ENCODE peak calls at places on chromosomes 7 and 10, in five cellular contexts. Q is lower lobe of right lung, L is lung, A is gastrocnemius medialis, M is psoas muscle. W is an unnamed sample.

GRCh38 chr7:131122394-131122793 is 205.3 kb upstream of the MKLN1 start:
- ATAC-seq in Q (no peak), L (no peak), A (no peak), M (no peak), W (no peak)

GRCh38 chr7:41693150-41693997 is 9.5 kb downstream of the INHBA start:
- ATAC-seq in Q (peak; percentile 33), L (no peak), A (no peak), M (peak; percentile 72), W (peak; percentile 69)

GRCh38 chr10:30553625-30554442 is 75.7 kb downstream of the LYZL2 start:
- ATAC-seq in Q (peak; percentile 86), L (peak; percentile 73), A (peak; percentile 97), M (peak; percentile 84), W (peak; percentile 93)

GRCh38 chr10:76245951-76246495 is 814.6 kb downstream of the LRMDA start:
- ATAC-seq in Q (no peak), L (no peak), A (no peak), M (no peak), W (no peak)

GRCh38 chr10:107450056-107450455 is 285.6 kb upstream of the SORCS1 start:
- ATAC-seq in Q (no peak), L (no peak), A (no peak), M (no peak), W (no peak)

GRCh38 chr7:14690486-14690885 is 212.1 kb downstream of the DGKB start:
- ATAC-seq in Q (no peak), L (no peak), A (no peak), M (no peak), W (no peak)

GRCh38 chr7:158077441-158077840 is 510.2 kb downstream of the PTPRN2 start:
- ATAC-seq in Q (no peak), L (no peak), A (no peak), M (no peak), W (no peak)

GRCh38 chr10:58586282-58586681 is 73.6 kb downstream of the BICC1 start:
- ATAC-seq in Q (peak; percentile 42), L (no peak), A (no peak), M (no peak), W (no peak)

GRCh38 chr10:30017576-30017975 is 41.8 kb downstream of the JCAD start:
- ATAC-seq in Q (no peak), L (no peak), A (no peak), M (no peak), W (no peak)

GRCh38 chr10:110789604-110790428 is 81.9 kb upstream of the PDCD4 start:
- ATAC-seq in Q (no peak), L (no peak), A (no peak), M (peak; percentile 23), W (no peak)

GRCh38 chr7:24728503-24729364 is 28.5 kb downstream of the GSDME start:
- ATAC-seq in Q (no peak), L (no peak), A (peak; percentile 17), M (peak; percentile 68), W (no peak)

GRCh38 chr10:63515002-63515763 is 6.0 kb upstream of the REEP3 start:
- ATAC-seq in Q (peak; percentile 24), L (no peak), A (no peak), M (no peak), W (no peak)

GRCh38 chr10:125158528-125159485 is 1.6 kb downstream of the CTBP2 start:
- ATAC-seq in Q (peak; percentile 53), L (peak; percentile 10), A (peak; percentile 33), M (peak; percentile 41), W (peak; percentile 28)

GRCh38 chr7:151209588-151209987 is 700 bp downstream of the H2BK1 start:
- ATAC-seq in Q (no peak), L (no peak), A (no peak), M (no peak), W (no peak)

GRCh38 chr7:147436718-147437117 is 1153.8 kb upstream of the C7orf33 start:
- ATAC-seq in Q (no peak), L (no peak), A (no peak), M (no peak), W (no peak)

GRCh38 chr10:125629758-125630376 is 53.1 kb downstream of the TEX36 start:
- ATAC-seq in Q (no peak), L (no peak), A (no peak), M (no peak), W (no peak)

GRCh38 chr7:127858091-127858914 is 172.9 kb downstream of the LRRC4 start:
- ATAC-seq in Q (no peak), L (no peak), A (no peak), M (peak; percentile 35), W (no peak)

GRCh38 chr10:65265451-65265954 is 1660.3 kb upstream of the LRRTM3 start:
- ATAC-seq in Q (no peak), L (no peak), A (no peak), M (no peak), W (no peak)

GRCh38 chr7:37419496-37419895 is 29.2 kb downstream of the ELMO1 start:
- ATAC-seq in Q (no peak), L (no peak), A (no peak), M (no peak), W (no peak)

GRCh38 chr10:24299587-24300258 is 90.8 kb downstream of the KIAA1217 start:
- ATAC-seq in Q (no peak), L (no peak), A (no peak), M (peak; percentile 44), W (no peak)

GRCh38 chr10:126110434-126110833 is 214.1 kb downstream of the FANK1 start:
- ATAC-seq in Q (no peak), L (no peak), A (no peak), M (peak; percentile 45), W (no peak)

GRCh38 chr10:34716234-34716633 is 98.9 kb downstream of the PARD3 start:
- ATAC-seq in Q (no peak), L (no peak), A (no peak), M (no peak), W (no peak)

GRCh38 chr10:75508239-75508813 is 76.9 kb downstream of the LRMDA start:
- ATAC-seq in Q (no peak), L (no peak), A (no peak), M (no peak), W (peak; percentile 88)

GRCh38 chr7:123621707-123622106 is 20.1 kb downstream of the ASB15 start:
- ATAC-seq in Q (no peak), L (no peak), A (peak; percentile 19), M (peak; percentile 57), W (no peak)

GRCh38 chr7:16918288-16918895 is 36.6 kb upstream of the AGR3 start:
- ATAC-seq in Q (no peak), L (no peak), A (no peak), M (no peak), W (no peak)

GRCh38 chr7:17661982-17662585 is 278.2 kb downstream of the SNX13 start:
- ATAC-seq in Q (no peak), L (no peak), A (no peak), M (no peak), W (peak; percentile 26)

GRCh38 chr7:69827140-69827919 is 229.1 kb downstream of the AUTS2 start:
- ATAC-seq in Q (peak; percentile 91), L (peak; percentile 60), A (no peak), M (no peak), W (no peak)

GRCh38 chr10:373516-374309 is 238.5 kb downstream of the ZMYND11 start:
- ATAC-seq in Q (no peak), L (no peak), A (no peak), M (no peak), W (no peak)

GRCh38 chr10:89032141-89032814 is 41.7 kb downstream of the FAS start:
- ATAC-seq in Q (peak; percentile 82), L (peak; percentile 75), A (peak; percentile 25), M (no peak), W (no peak)

GRCh38 chr7:88307412-88307811 is 718 bp upstream of the STEAP4 start:
- ATAC-seq in Q (no peak), L (no peak), A (no peak), M (no peak), W (no peak)

GRCh38 chr7:88305044-88305443 is 1.6 kb downstream of the STEAP4 start:
- ATAC-seq in Q (peak; percentile 7), L (no peak), A (no peak), M (no peak), W (no peak)

GRCh38 chr7:88307841-88308240 is 1.1 kb upstream of the STEAP4 start:
- ATAC-seq in Q (no peak), L (no peak), A (no peak), M (no peak), W (no peak)

GRCh38 chr7:88309845-88310244 is 3.2 kb upstream of the STEAP4 start:
- ATAC-seq in Q (no peak), L (no peak), A (peak; percentile 51), M (peak; percentile 29), W (peak; percentile 23)

GRCh38 chr7:88306590-88307048 is at the start of gene STEAP4:
- ATAC-seq in Q (peak; percentile 88), L (peak; percentile 84), A (peak; percentile 61), M (peak; percentile 83), W (peak; percentile 81)
- H3K4me3 ChIP-seq in Q (peak within 1 kb of the TSS; percentile 52), L (peak within 1 kb of the TSS; percentile 30), A (peak within 1 kb of the TSS; percentile 51), M (peak within 1 kb of the TSS; percentile 57), W (no peak within 1 kb of the TSS)

GRCh38 chr7:47787249-47788069 is 160.8 kb downstream of the PKD1L1 start:
- ATAC-seq in Q (no peak), L (no peak), A (no peak), M (no peak), W (no peak)
- H3K4me3 ChIP-seq in Q (no peak overlapping the region), L (no peak overlapping the region), A (no peak overlapping the region), M (no peak overlapping the region), W (no peak overlapping the region)

DNA sequence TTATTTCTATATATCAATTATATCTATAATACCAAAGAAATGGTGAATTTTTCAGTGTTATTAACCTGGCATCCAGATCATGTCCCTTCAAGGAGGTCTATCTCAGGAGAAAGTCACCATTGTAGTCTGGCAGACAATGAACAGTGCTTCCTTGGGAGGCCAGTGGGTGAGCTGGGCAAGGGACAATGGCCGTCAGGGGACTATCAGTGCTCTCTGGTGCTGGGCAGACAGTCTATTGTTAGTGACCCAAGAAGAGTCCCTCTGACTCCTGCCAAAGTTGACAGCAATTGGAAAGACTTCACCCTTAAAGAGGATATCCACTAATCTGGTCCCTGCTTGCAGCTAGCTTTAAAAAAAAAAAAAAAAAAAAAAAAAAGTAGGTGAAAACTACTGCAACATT is 7.1 kb downstream of the JAZF1 start:
- ATAC-seq in Q (no peak), L (no peak), A (no peak), M (peak; percentile 71), W (no peak)
- H3K4me3 ChIP-seq in Q (no peak overlapping the region), L (no peak overlapping the region), A (no peak overlapping the region), M (no peak overlapping the region), W (no peak overlapping the region)

DNA sequence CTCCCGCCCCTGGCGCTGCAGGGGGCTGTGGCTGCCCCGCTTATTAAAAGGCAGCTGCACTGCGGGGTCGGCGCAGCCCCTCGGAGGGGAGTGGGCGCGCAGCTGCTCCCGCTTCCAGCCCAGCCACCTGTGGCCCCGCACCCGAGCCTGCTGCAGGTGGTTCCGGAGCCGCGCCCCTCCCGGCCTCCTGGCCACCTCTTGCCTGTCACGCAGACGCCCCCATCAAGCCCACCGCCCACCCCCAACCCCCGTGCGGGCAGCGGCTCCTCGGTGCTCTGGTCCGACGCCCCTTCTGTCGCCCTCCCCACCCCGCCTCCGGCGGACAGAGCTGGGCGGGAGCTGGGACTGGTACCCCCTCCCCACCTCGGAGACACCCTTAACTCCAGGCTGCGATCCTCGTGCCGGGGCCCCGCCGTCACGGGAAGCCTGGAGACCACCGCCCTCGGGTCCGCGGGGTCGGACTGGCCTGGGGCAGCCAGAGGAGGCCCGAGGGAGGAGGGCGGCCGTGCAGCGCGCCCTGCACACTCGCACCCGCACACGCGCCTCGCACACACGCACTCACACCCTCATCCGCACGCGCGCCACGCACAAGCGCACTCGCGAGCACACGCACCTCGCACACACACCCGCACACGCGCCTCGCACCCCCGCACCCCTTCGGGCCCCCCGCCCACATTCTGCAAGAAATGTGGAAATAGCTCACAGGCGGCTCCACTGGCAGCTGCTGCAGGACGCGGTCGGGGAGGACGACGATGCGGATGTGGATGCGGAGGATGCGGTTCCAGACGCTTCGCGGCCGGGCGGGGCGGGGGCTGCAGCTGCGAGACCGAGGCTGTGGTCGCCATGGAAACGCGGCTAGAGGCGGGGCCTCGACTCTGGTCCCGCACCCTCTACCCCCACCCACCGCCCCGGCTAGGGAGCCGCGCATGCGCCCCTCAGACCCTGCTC is at the start of gene CALY:
- ATAC-seq in Q (peak; percentile 20), L (no peak), A (no peak), M (peak; percentile 29), W (peak; percentile 25)
- H3K4me3 ChIP-seq in Q (peak within 1 kb of the TSS; percentile 45), L (no peak within 1 kb of the TSS), A (peak within 1 kb of the TSS; percentile 36), M (peak within 1 kb of the TSS; percentile 56), W (no peak within 1 kb of the TSS)